ENCODE peak calls at places on chromosome 11, in ten cellular contexts. One of them, this sample, is unnamed.

GRCh38 chr11:63489879-63490278 is 1.1 kb downstream of the PLAAT5 start:
- DNase-seq in uterus: no peak
- DNase-seq in prostate gland: no peak
- DNase-seq in colonic mucosa: no peak
- DNase-seq in coronary artery: no peak
- DNase-seq in lower lobe of right lung: no peak
- DNase-seq in PC-3: peak
- DNase-seq in neural progenitor cell: peak
- DNase-seq in A549: no peak
- DNase-seq in tibial artery: no peak
- DNase-seq in this sample: no peak

GRCh38 chr11:5279678-5280077 is 9.9 kb upstream of the HBE1 start:
- DNase-seq in uterus: no peak
- DNase-seq in prostate gland: no peak
- DNase-seq in colonic mucosa: no peak
- DNase-seq in coronary artery: no peak
- DNase-seq in lower lobe of right lung: no peak
- DNase-seq in PC-3: no peak
- DNase-seq in neural progenitor cell: no peak
- DNase-seq in A549: no peak
- DNase-seq in tibial artery: no peak
- DNase-seq in this sample: no peak

GRCh38 chr11:102177126-102177525 is 66.9 kb downstream of the YAP1 start:
- DNase-seq in uterus: no peak
- DNase-seq in prostate gland: no peak
- DNase-seq in colonic mucosa: no peak
- DNase-seq in coronary artery: no peak
- DNase-seq in lower lobe of right lung: no peak
- DNase-seq in PC-3: peak
- DNase-seq in neural progenitor cell: no peak
- DNase-seq in A549: no peak
- DNase-seq in tibial artery: no peak
- DNase-seq in this sample: no peak

GRCh38 chr11:126162286-126163030 is 49.0 kb downstream of the RPUSD4 start:
- DNase-seq in uterus: peak
- DNase-seq in prostate gland: no peak
- DNase-seq in colonic mucosa: no peak
- DNase-seq in coronary artery: no peak
- DNase-seq in lower lobe of right lung: no peak
- DNase-seq in PC-3: no peak
- DNase-seq in neural progenitor cell: no peak
- DNase-seq in A549: no peak
- DNase-seq in tibial artery: no peak
- DNase-seq in this sample: no peak

GRCh38 chr11:73331138-73331916 is 23.3 kb downstream of the ARHGEF17 start:
- DNase-seq in uterus: no peak
- DNase-seq in prostate gland: no peak
- DNase-seq in colonic mucosa: no peak
- DNase-seq in coronary artery: no peak
- DNase-seq in lower lobe of right lung: no peak
- DNase-seq in PC-3: no peak
- DNase-seq in neural progenitor cell: peak
- DNase-seq in A549: no peak
- DNase-seq in tibial artery: no peak
- DNase-seq in this sample: no peak

GRCh38 chr11:111220716-111221115 is 24.8 kb upstream of the POU2AF2 start:
- DNase-seq in uterus: no peak
- DNase-seq in prostate gland: no peak
- DNase-seq in colonic mucosa: no peak
- DNase-seq in coronary artery: no peak
- DNase-seq in lower lobe of right lung: no peak
- DNase-seq in PC-3: no peak
- DNase-seq in neural progenitor cell: no peak
- DNase-seq in A549: no peak
- DNase-seq in tibial artery: no peak
- DNase-seq in this sample: no peak

GRCh38 chr11:118659314-118659939 is 20.0 kb downstream of the TREH start:
- DNase-seq in uterus: peak
- DNase-seq in prostate gland: peak
- DNase-seq in colonic mucosa: peak
- DNase-seq in coronary artery: peak
- DNase-seq in lower lobe of right lung: peak
- DNase-seq in PC-3: peak
- DNase-seq in neural progenitor cell: peak
- DNase-seq in A549: peak
- DNase-seq in tibial artery: peak
- DNase-seq in this sample: peak

GRCh38 chr11:47178737-47179654 is 2.3 kb upstream of the ARFGAP2 start:
- DNase-seq in uterus: no peak
- DNase-seq in prostate gland: no peak
- DNase-seq in colonic mucosa: no peak
- DNase-seq in coronary artery: no peak
- DNase-seq in lower lobe of right lung: no peak
- DNase-seq in PC-3: no peak
- DNase-seq in neural progenitor cell: no peak
- DNase-seq in A549: no peak
- DNase-seq in tibial artery: no peak
- DNase-seq in this sample: no peak

GRCh38 chr11:120704256-120704750 is 192.8 kb downstream of the GRIK4 start:
- DNase-seq in uterus: no peak
- DNase-seq in prostate gland: no peak
- DNase-seq in colonic mucosa: no peak
- DNase-seq in coronary artery: no peak
- DNase-seq in lower lobe of right lung: no peak
- DNase-seq in PC-3: no peak
- DNase-seq in neural progenitor cell: no peak
- DNase-seq in A549: no peak
- DNase-seq in tibial artery: no peak
- DNase-seq in this sample: no peak
- H3K27ac ChIP-seq in uterus: no peak
- H3K27ac ChIP-seq in prostate gland: no peak
- H3K27ac ChIP-seq in colonic mucosa: no peak
- H3K27ac ChIP-seq in coronary artery: no peak
- H3K27ac ChIP-seq in lower lobe of right lung: no peak
- H3K27ac ChIP-seq in PC-3: no peak
- H3K27ac ChIP-seq in neural progenitor cell: no peak
- H3K27ac ChIP-seq in A549: no peak
- H3K27ac ChIP-seq in tibial artery: no peak
- H3K27ac ChIP-seq in this sample: no peak

GRCh38 chr11:64759722-64760719 is at the start of gene PYGM:
- DNase-seq in uterus: peak
- DNase-seq in prostate gland: no peak
- DNase-seq in colonic mucosa: peak
- DNase-seq in coronary artery: peak
- DNase-seq in lower lobe of right lung: no peak
- DNase-seq in PC-3: peak
- DNase-seq in neural progenitor cell: peak
- DNase-seq in A549: no peak
- DNase-seq in tibial artery: peak
- DNase-seq in this sample: no peak

GRCh38 chr11:64760759-64761417 is 1.1 kb upstream of the PYGM start:
- DNase-seq in uterus: no peak
- DNase-seq in prostate gland: no peak
- DNase-seq in colonic mucosa: no peak
- DNase-seq in coronary artery: no peak
- DNase-seq in lower lobe of right lung: no peak
- DNase-seq in PC-3: no peak
- DNase-seq in neural progenitor cell: no peak
- DNase-seq in A549: no peak
- DNase-seq in tibial artery: peak
- DNase-seq in this sample: no peak

GRCh38 chr11:64757549-64758329 is 2.0 kb downstream of the PYGM start:
- DNase-seq in uterus: no peak
- DNase-seq in prostate gland: no peak
- DNase-seq in colonic mucosa: no peak
- DNase-seq in coronary artery: peak
- DNase-seq in lower lobe of right lung: no peak
- DNase-seq in PC-3: no peak
- DNase-seq in neural progenitor cell: no peak
- DNase-seq in A549: no peak
- DNase-seq in tibial artery: peak
- DNase-seq in this sample: no peak

GRCh38 chr11:64758330-64759079 is 1.3 kb downstream of the PYGM start:
- DNase-seq in uterus: no peak
- DNase-seq in prostate gland: no peak
- DNase-seq in colonic mucosa: no peak
- DNase-seq in coronary artery: no peak
- DNase-seq in lower lobe of right lung: peak
- DNase-seq in PC-3: no peak
- DNase-seq in neural progenitor cell: no peak
- DNase-seq in A549: no peak
- DNase-seq in tibial artery: peak
- DNase-seq in this sample: no peak

DNA sequence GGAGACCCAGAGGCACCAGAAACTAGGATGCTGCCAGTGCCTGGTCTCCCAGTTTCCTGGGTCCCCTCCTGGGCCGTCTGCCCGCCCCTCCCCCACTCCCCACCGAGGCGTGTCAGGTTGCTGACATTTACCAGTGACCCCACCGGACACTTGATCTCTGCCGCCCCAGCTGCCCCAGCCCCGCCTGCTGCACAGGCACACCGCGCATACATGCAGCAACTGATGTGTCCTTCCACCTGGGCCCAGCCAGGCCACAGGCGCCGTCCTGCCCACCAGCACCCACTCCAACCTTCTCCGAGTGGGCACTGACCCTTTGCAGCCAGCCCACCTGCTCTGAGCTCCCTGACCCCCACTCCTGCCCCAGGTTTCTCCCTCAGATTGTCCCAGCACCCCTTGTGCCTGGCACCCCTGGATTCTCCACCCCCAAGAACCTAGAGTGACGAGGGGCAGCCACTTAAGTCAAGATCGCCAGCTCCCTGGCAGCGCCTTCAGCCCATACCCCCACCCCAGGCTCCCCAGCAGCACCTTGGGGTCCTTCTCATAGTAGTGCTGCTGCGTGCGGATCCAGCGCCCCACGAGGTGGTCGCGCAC is 548 bp downstream of the PYGM start:
- DNase-seq in uterus: no peak
- DNase-seq in prostate gland: no peak
- DNase-seq in colonic mucosa: no peak
- DNase-seq in coronary artery: peak
- DNase-seq in lower lobe of right lung: no peak
- DNase-seq in PC-3: no peak
- DNase-seq in neural progenitor cell: no peak
- DNase-seq in A549: no peak
- DNase-seq in tibial artery: peak
- DNase-seq in this sample: no peak
- H3K4me3 ChIP-seq in uterus: peak
- H3K4me3 ChIP-seq in prostate gland: peak
- H3K4me3 ChIP-seq in colonic mucosa: no peak
- H3K4me3 ChIP-seq in coronary artery: peak
- H3K4me3 ChIP-seq in lower lobe of right lung: peak
- H3K4me3 ChIP-seq in PC-3: no peak
- H3K4me3 ChIP-seq in neural progenitor cell: no peak
- H3K4me3 ChIP-seq in A549: no peak
- H3K4me3 ChIP-seq in tibial artery: peak
- H3K4me3 ChIP-seq in this sample: no peak

GRCh38 chr11:69001301-69002081 is 11.6 kb downstream of the MRGPRF start:
- DNase-seq in uterus: peak
- DNase-seq in prostate gland: no peak
- DNase-seq in colonic mucosa: no peak
- DNase-seq in coronary artery: no peak
- DNase-seq in lower lobe of right lung: peak
- DNase-seq in PC-3: no peak
- DNase-seq in neural progenitor cell: no peak
- DNase-seq in A549: no peak
- DNase-seq in tibial artery: no peak
- DNase-seq in this sample: no peak

GRCh38 chr11:68999093-68999747 is 13.8 kb downstream of the MRGPRF start:
- DNase-seq in uterus: no peak
- DNase-seq in prostate gland: no peak
- DNase-seq in colonic mucosa: peak
- DNase-seq in coronary artery: peak
- DNase-seq in lower lobe of right lung: peak
- DNase-seq in PC-3: no peak
- DNase-seq in neural progenitor cell: no peak
- DNase-seq in A549: no peak
- DNase-seq in tibial artery: no peak
- DNase-seq in this sample: no peak

GRCh38 chr11:69000391-69000790 is 12.7 kb downstream of the MRGPRF start:
- DNase-seq in uterus: no peak
- DNase-seq in prostate gland: no peak
- DNase-seq in colonic mucosa: no peak
- DNase-seq in coronary artery: no peak
- DNase-seq in lower lobe of right lung: no peak
- DNase-seq in PC-3: no peak
- DNase-seq in neural progenitor cell: no peak
- DNase-seq in A549: no peak
- DNase-seq in tibial artery: peak
- DNase-seq in this sample: no peak

GRCh38 chr11:69002101-69002742 is 10.8 kb downstream of the MRGPRF start:
- DNase-seq in uterus: peak
- DNase-seq in prostate gland: no peak
- DNase-seq in colonic mucosa: peak
- DNase-seq in coronary artery: peak
- DNase-seq in lower lobe of right lung: peak
- DNase-seq in PC-3: no peak
- DNase-seq in neural progenitor cell: no peak
- DNase-seq in A549: no peak
- DNase-seq in tibial artery: no peak
- DNase-seq in this sample: no peak

GRCh38 chr11:69000831-69001245 is 12.2 kb downstream of the MRGPRF start:
- DNase-seq in uterus: peak
- DNase-seq in prostate gland: no peak
- DNase-seq in colonic mucosa: peak
- DNase-seq in coronary artery: peak
- DNase-seq in lower lobe of right lung: peak
- DNase-seq in PC-3: peak
- DNase-seq in neural progenitor cell: no peak
- DNase-seq in A549: peak
- DNase-seq in tibial artery: peak
- DNase-seq in this sample: no peak
- TF ChIP-seq CTCF in uterus: peak
- TF ChIP-seq CTCF in prostate gland: peak
- TF ChIP-seq CTCF in colonic mucosa: no peak
- TF ChIP-seq CTCF in coronary artery: peak
- TF ChIP-seq CTCF in lower lobe of right lung: peak
- TF ChIP-seq CTCF in PC-3: peak
- TF ChIP-seq CTCF in neural progenitor cell: peak
- TF ChIP-seq CTCF in A549: no peak
- TF ChIP-seq CTCF in tibial artery: peak
- TF ChIP-seq CTCF in this sample: peak

GRCh38 chr11:130675456-130675855 is 227.0 kb downstream of the ADAMTS15 start:
- DNase-seq in uterus: peak
- DNase-seq in prostate gland: no peak
- DNase-seq in colonic mucosa: no peak
- DNase-seq in coronary artery: peak
- DNase-seq in lower lobe of right lung: no peak
- DNase-seq in PC-3: no peak
- DNase-seq in neural progenitor cell: no peak
- DNase-seq in A549: no peak
- DNase-seq in tibial artery: peak
- DNase-seq in this sample: no peak

GRCh38 chr11:130673698-130674097 is 225.3 kb downstream of the ADAMTS15 start:
- DNase-seq in uterus: no peak
- DNase-seq in prostate gland: no peak
- DNase-seq in colonic mucosa: no peak
- DNase-seq in coronary artery: no peak
- DNase-seq in lower lobe of right lung: no peak
- DNase-seq in PC-3: no peak
- DNase-seq in neural progenitor cell: no peak
- DNase-seq in A549: no peak
- DNase-seq in tibial artery: no peak
- DNase-seq in this sample: no peak

GRCh38 chr11:130677486-130678153 is 229.2 kb downstream of the ADAMTS15 start:
- DNase-seq in uterus: no peak
- DNase-seq in prostate gland: no peak
- DNase-seq in colonic mucosa: no peak
- DNase-seq in coronary artery: no peak
- DNase-seq in lower lobe of right lung: no peak
- DNase-seq in PC-3: peak
- DNase-seq in neural progenitor cell: peak
- DNase-seq in A549: no peak
- DNase-seq in tibial artery: no peak
- DNase-seq in this sample: peak

GRCh38 chr11:130674686-130675085 is 226.2 kb downstream of the ADAMTS15 start:
- DNase-seq in uterus: no peak
- DNase-seq in prostate gland: no peak
- DNase-seq in colonic mucosa: no peak
- DNase-seq in coronary artery: no peak
- DNase-seq in lower lobe of right lung: no peak
- DNase-seq in PC-3: no peak
- DNase-seq in neural progenitor cell: peak
- DNase-seq in A549: no peak
- DNase-seq in tibial artery: no peak
- DNase-seq in this sample: no peak

GRCh38 chr11:130675917-130676316 is 227.5 kb downstream of the ADAMTS15 start:
- DNase-seq in uterus: no peak
- DNase-seq in prostate gland: no peak
- DNase-seq in colonic mucosa: no peak
- DNase-seq in coronary artery: no peak
- DNase-seq in lower lobe of right lung: no peak
- DNase-seq in PC-3: no peak
- DNase-seq in neural progenitor cell: no peak
- DNase-seq in A549: no peak
- DNase-seq in tibial artery: no peak
- DNase-seq in this sample: no peak
- H3K27ac ChIP-seq in uterus: peak
- H3K27ac ChIP-seq in prostate gland: no peak
- H3K27ac ChIP-seq in colonic mucosa: no peak
- H3K27ac ChIP-seq in coronary artery: peak
- H3K27ac ChIP-seq in lower lobe of right lung: peak
- H3K27ac ChIP-seq in PC-3: no peak
- H3K27ac ChIP-seq in neural progenitor cell: no peak
- H3K27ac ChIP-seq in A549: no peak
- H3K27ac ChIP-seq in tibial artery: peak
- H3K27ac ChIP-seq in this sample: no peak

This sample was measured in AG04450.